ENCODE peak calls at places on chromosomes 2 and 18, in four cellular contexts. One of them, this sample, is unnamed.

GRCh38 chr18:79241755-79242154 is 154.0 kb upstream of the NFATC1 start:
- DNase-seq in stomach: no peak
- DNase-seq in GM23338: no peak
- DNase-seq in transverse colon: no peak
- DNase-seq in this sample: no peak

GRCh38 chr2:58569460-58570185 is 328.5 kb upstream of the FANCL start:
- DNase-seq in GM23338: peak; percentile 34
- DNase-seq in stomach: no peak
- DNase-seq in transverse colon: no peak
- DNase-seq in this sample: no peak

GRCh38 chr2:567865-568638 is 109.2 kb downstream of the TMEM18 start:
- DNase-seq in GM23338: no peak
- DNase-seq in transverse colon: no peak
- DNase-seq in stomach: no peak
- DNase-seq in this sample: no peak

GRCh38 chr18:8801263-8801901 is 96.0 kb downstream of the MTCL1 start:
- DNase-seq in transverse colon: no peak
- DNase-seq in GM23338: no peak
- DNase-seq in stomach: no peak
- DNase-seq in this sample: no peak

GRCh38 chr2:128736689-128737545 is 418.2 kb upstream of the HS6ST1 start:
- DNase-seq in stomach: peak; percentile 80
- DNase-seq in GM23338: peak; percentile 95
- DNase-seq in transverse colon: peak; percentile 69
- DNase-seq in this sample: peak; percentile 92

GRCh38 chr2:8433390-8433789 is 248.5 kb upstream of the ID2 start:
- DNase-seq in GM23338: no peak
- DNase-seq in transverse colon: no peak
- DNase-seq in stomach: no peak
- DNase-seq in this sample: no peak

GRCh38 chr18:58591286-58591685 is 37.6 kb downstream of the ALPK2 start:
- DNase-seq in stomach: no peak
- DNase-seq in GM23338: no peak
- DNase-seq in transverse colon: no peak
- DNase-seq in this sample: no peak

GRCh38 chr2:227545990-227546389 is 52.7 kb upstream of the SCYGR2 start:
- DNase-seq in GM23338: peak; percentile 33
- DNase-seq in transverse colon: no peak
- DNase-seq in stomach: no peak
- DNase-seq in this sample: peak; percentile 72

GRCh38 chr2:246489-247145 is 17.2 kb downstream of the SH3YL1 start:
- DNase-seq in GM23338: peak; percentile 78
- DNase-seq in transverse colon: no peak
- DNase-seq in stomach: no peak
- DNase-seq in this sample: no peak

DNA sequence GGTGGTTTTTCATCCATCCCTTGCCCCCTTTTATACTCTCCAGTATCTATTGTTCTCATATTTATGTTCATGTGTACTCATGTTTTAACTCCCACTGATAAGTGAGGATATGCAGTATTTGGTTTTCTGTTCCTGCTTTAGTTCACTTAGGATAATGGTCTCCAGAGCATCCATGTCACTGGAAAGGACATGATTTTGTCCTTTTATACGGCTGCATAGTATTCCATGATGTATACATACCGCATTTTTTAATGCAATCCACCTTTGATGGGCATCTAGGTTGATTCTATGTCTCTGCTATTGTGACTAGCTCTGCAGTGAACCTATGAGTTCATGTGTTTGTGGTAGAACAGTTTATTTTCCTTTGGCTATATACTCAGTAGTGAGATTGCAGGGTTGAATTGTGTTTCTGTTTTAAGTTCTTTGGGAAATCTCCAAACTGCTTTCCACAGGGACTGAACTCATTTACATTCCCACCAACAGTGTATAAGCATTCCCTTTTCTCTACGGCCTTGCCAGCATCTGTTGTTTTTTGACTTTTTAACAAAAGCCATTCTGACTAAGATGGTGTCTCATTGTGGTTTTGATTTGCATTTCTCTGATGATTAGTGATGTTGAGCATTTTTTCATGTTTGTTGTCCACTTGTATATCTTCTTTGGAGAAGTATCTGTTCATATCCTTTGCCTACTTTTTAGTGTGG is 420.2 kb downstream of the THSD7B start:
- DNase-seq in GM23338: no peak
- DNase-seq in stomach: no peak
- DNase-seq in transverse colon: no peak
- DNase-seq in this sample: no peak
- H3K4me1 ChIP-seq in GM23338: no peaks in the 10 kb centered on the region
- H3K4me1 ChIP-seq in stomach: no peaks in the 10 kb centered on the region
- H3K4me1 ChIP-seq in transverse colon: no peaks in the 10 kb centered on the region
- H3K4me1 ChIP-seq in this sample: no peaks in the 10 kb centered on the region

DNA sequence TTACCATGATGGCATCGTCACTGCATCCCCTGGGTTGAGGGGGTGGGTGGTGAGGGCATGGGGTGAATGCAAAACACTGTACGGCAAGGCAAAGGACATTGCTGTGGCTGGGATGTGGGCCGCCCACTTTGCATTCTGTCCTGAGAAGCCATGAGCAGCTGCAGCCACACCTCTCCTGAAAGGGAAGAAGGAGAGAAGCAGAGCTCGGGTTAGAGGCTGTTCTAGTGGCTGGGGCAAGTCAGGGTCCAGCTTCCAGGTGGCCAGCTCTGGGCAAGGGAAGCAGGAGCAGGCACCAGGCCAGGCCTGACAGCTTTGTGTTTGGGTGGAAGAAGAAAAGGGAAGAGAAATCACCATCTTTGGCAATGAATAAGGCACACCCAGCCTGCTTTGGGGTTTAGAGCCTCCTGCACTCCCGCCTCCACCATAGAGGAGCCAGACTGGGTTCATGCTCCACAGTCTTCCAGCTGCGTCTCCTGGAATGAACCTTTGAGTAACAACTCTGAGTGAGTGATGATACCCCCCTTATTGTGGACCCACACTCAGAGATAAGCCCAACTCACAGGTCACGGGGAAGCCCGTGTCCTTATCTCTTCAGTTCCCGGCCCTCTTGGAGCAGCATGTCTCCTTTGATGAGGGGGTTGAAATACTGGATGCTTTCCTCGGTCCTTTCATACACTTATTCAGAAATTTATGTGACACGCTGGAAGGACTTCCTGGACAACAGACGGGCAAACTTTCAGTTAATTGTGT is 63.5 kb downstream of the INPP4A start:
- DNase-seq in transverse colon: peak; percentile 64
- DNase-seq in GM23338: no peak
- DNase-seq in stomach: no peak
- DNase-seq in this sample: peak; percentile 86
- TF ChIP-seq POLR2AphosphoS5 in transverse colon: no peak
- TF ChIP-seq POLR2AphosphoS5 in GM23338: no peak
- TF ChIP-seq POLR2AphosphoS5 in stomach: no peak
- TF ChIP-seq POLR2AphosphoS5 in this sample: no peak

GRCh38 chr2:19287324-19287723 is 71.1 kb downstream of the OSR1 start:
- DNase-seq in transverse colon: no peak
- DNase-seq in GM23338: no peak
- DNase-seq in stomach: no peak
- DNase-seq in this sample: no peak

GRCh38 chr2:19282305-19282704 is 76.1 kb downstream of the OSR1 start:
- DNase-seq in GM23338: no peak
- DNase-seq in transverse colon: no peak
- DNase-seq in stomach: no peak
- DNase-seq in this sample: no peak

GRCh38 chr2:19292007-19292406 is 66.4 kb downstream of the OSR1 start:
- DNase-seq in stomach: no peak
- DNase-seq in transverse colon: no peak
- DNase-seq in GM23338: no peak
- DNase-seq in this sample: no peak

GRCh38 chr2:19288291-19288690 is 70.1 kb downstream of the OSR1 start:
- DNase-seq in stomach: no peak
- DNase-seq in GM23338: no peak
- DNase-seq in transverse colon: no peak
- DNase-seq in this sample: no peak
- H3K4me1 ChIP-seq in stomach: no peaks in the 10 kb centered on the region
- H3K4me1 ChIP-seq in GM23338: no peaks in the 10 kb centered on the region
- H3K4me1 ChIP-seq in transverse colon: no peaks in the 10 kb centered on the region
- H3K4me1 ChIP-seq in this sample: no peaks in the 10 kb centered on the region

GRCh38 chr2:86066915-86067314 is 38.8 kb downstream of the POLR1A start:
- DNase-seq in stomach: no peak
- DNase-seq in GM23338: no peak
- DNase-seq in transverse colon: no peak
- DNase-seq in this sample: no peak

GRCh38 chr2:86069091-86069685 is 36.5 kb downstream of the POLR1A start:
- DNase-seq in stomach: no peak
- DNase-seq in GM23338: no peak
- DNase-seq in transverse colon: no peak
- DNase-seq in this sample: no peak

GRCh38 chr2:86066007-86066578 is 39.6 kb downstream of the POLR1A start:
- DNase-seq in GM23338: no peak
- DNase-seq in stomach: no peak
- DNase-seq in transverse colon: no peak
- DNase-seq in this sample: no peak

GRCh38 chr2:86069783-86070339 is 35.8 kb downstream of the POLR1A start:
- DNase-seq in transverse colon: no peak
- DNase-seq in GM23338: no peak
- DNase-seq in stomach: no peak
- DNase-seq in this sample: no peak

DNA sequence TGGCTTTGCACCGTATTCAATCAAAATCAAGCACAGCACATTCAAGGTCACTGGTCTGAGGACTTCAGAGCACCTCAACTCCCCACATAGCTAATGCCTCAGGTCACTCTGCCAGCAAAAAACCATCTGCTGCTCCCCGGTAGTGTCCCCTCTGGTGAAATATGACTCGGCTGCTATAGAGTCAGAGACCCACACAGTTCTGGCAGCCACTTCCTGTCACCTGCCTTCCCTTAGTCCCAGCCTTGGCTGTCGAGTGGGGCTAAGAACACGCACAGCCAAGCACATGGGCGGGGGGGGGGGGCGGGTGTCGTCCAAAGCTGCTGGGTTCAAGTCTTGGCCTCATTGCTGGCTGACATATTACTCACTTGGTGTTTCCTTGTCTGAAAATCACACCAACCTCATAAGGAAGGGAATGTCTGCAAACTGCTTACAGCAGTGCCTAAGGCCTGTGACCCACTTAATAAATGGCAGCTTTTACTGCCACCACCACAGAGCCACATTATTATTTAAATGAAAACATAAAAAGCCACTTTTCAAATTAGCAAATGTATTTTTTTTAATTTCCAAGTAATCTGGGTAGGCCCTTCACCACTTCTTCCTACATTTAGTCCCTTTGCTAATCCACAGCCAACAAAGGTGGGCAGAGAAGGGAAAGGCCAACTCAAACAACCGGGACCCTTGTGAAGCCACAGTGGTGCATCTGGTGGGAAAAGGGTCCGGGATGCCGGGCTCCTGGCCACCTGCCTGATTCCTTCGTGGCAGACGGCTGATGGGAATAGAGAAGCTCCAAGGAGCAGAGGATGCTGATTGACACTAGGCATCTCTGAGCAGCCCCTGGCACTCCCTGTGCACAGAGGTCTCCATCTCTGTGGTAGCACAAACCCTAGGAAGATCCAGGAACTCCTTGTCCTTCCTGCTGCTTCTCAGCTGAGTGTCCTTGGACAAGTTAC is 37.3 kb downstream of the POLR1A start:
- DNase-seq in transverse colon: peak; percentile 24
- DNase-seq in stomach: no peak
- DNase-seq in GM23338: no peak
- DNase-seq in this sample: no peak
- TF ChIP-seq POLR2AphosphoS5 in transverse colon: no peak
- TF ChIP-seq POLR2AphosphoS5 in stomach: no peak
- TF ChIP-seq POLR2AphosphoS5 in GM23338: no peak
- TF ChIP-seq POLR2AphosphoS5 in this sample: no peak

DNA sequence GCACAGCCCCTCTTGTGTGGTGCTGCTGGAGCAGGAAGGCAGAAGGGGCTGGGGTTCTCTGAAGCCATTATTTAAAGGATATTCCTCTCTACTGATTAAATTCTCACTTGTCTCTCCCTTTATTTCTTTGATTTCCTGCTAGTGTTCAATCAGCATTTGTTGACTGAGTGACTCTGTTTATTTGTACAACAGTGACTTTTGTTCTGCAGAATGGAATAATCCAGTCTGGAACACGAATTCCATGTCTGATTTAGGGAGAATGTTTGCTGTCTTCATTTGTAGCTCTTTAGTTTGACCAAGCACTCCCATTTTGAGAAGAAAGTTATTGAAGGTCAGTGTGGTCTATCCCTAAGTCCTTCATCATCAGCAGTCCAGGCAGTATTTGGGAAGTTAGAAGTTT is 141.2 kb downstream of the SETBP1 start:
- DNase-seq in GM23338: no peak
- DNase-seq in stomach: no peak
- DNase-seq in transverse colon: no peak
- DNase-seq in this sample: no peak
- H3K4me1 ChIP-seq in GM23338: peaks cover 4% of the 10 kb centered on the region
- H3K4me1 ChIP-seq in stomach: peaks cover 44% of the 10 kb centered on the region
- H3K4me1 ChIP-seq in transverse colon: peaks cover 28% of the 10 kb centered on the region
- H3K4me1 ChIP-seq in this sample: peaks cover 38% of the 10 kb centered on the region

DNA sequence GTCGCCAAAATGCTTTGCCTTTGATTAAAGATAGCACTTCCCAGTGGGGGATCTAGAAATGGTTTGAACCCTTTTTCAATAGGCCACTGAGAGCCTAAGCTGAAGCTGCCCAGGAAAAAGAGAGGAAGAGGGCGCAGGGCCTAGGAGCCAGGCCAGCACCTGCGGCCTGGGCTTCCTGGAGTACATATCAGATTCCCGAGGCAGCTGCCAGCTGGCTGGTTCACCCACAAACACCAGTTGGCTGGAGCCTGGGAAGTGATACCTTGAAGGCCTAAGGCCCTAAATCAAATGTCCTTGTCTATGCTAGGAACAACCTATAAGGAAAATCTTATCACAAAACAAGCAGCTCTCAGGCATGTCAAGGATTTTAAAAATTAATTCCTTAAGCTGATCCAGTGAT is 37.1 kb downstream of the ANKRD44 start:
- DNase-seq in GM23338: no peak
- DNase-seq in transverse colon: no peak
- DNase-seq in stomach: peak; percentile 90
- DNase-seq in this sample: no peak
- TF ChIP-seq POLR2AphosphoS5 in GM23338: no peak
- TF ChIP-seq POLR2AphosphoS5 in transverse colon: no peak
- TF ChIP-seq POLR2AphosphoS5 in stomach: peak; percentile 16
- TF ChIP-seq POLR2AphosphoS5 in this sample: peak; percentile 8

GRCh38 chr2:16656087-16656486 is 9.5 kb downstream of the CYRIA start:
- DNase-seq in transverse colon: no peak
- DNase-seq in stomach: no peak
- DNase-seq in GM23338: no peak
- DNase-seq in this sample: no peak

GRCh38 chr2:16654775-16655456 is 10.7 kb downstream of the CYRIA start:
- DNase-seq in stomach: no peak
- DNase-seq in transverse colon: no peak
- DNase-seq in GM23338: no peak
- DNase-seq in this sample: no peak

GRCh38 chr2:16653799-16654198 is 11.8 kb downstream of the CYRIA start:
- DNase-seq in stomach: no peak
- DNase-seq in transverse colon: peak; percentile 53
- DNase-seq in GM23338: no peak
- DNase-seq in this sample: no peak

GRCh38 chr2:16656784-16657391 is 8.7 kb downstream of the CYRIA start:
- DNase-seq in transverse colon: no peak
- DNase-seq in stomach: no peak
- DNase-seq in GM23338: no peak
- DNase-seq in this sample: no peak

GRCh38 chr2:16655457-16655837 is 10.2 kb downstream of the CYRIA start:
- DNase-seq in transverse colon: no peak
- DNase-seq in stomach: no peak
- DNase-seq in GM23338: no peak
- DNase-seq in this sample: no peak
- H3K4me1 ChIP-seq in transverse colon: peaks cover 36% of the 10 kb centered on the region
- H3K4me1 ChIP-seq in stomach: peaks cover 41% of the 10 kb centered on the region
- H3K4me1 ChIP-seq in GM23338: peaks cover 7% of the 10 kb centered on the region
- H3K4me1 ChIP-seq in this sample: peaks cover 100% of the 10 kb centered on the region

This sample was measured in spleen.